ENCODE peak calls at places on chromosome 22, in nine cellular contexts. P, S, Z, F, L, U, K, O and I are unnamed samples.
A peak's percentile ranks its signal among the peaks of the same experiment; 100 is the strongest.

GRCh38 chr22:31956360-31956759 is 12.0 kb downstream of the YWHAH start:
- DNase-seq in P (no peak), S (no peak), Z (no peak), F (peak; percentile 29), L (no peak), U (no peak), K (no peak), O (no peak), I (no peak)

GRCh38 chr22:47850644-47851151 is 1088.2 kb downstream of the TBC1D22A start:
- DNase-seq in P (peak; percentile 17), S (no peak), Z (no peak), F (no peak), L (no peak), U (no peak), K (peak; percentile 58), O (no peak), I (no peak)

GRCh38 chr22:26568207-26568706 is 21.7 kb downstream of the TPST2 start:
- DNase-seq in P (peak; percentile 49), S (no peak), Z (no peak), F (no peak), L (no peak), U (no peak), K (no peak), O (peak; percentile 12), I (no peak)

GRCh38 chr22:37094239-37094638 is 15.3 kb downstream of the TMPRSS6 start:
- DNase-seq in P (no peak), S (no peak), Z (no peak), F (no peak), L (no peak), U (no peak), K (no peak), O (no peak), I (no peak)

GRCh38 chr22:45504703-45505341 is 2.1 kb downstream of the FBLN1 start:
- DNase-seq in P (peak; percentile 83), S (no peak), Z (no peak), F (no peak), L (no peak), U (no peak), K (peak; percentile 57), O (peak; percentile 37), I (no peak)

GRCh38 chr22:37212174-37212906 is at the start of gene SSTR3:
- DNase-seq in P (peak; percentile 32), S (no peak), Z (no peak), F (peak; percentile 61), L (no peak), U (no peak), K (peak; percentile 73), O (no peak), I (peak; percentile 56)

GRCh38 chr22:40855960-40856512 is 403 bp downstream of the ST13 start:
- DNase-seq in P (peak; percentile 53), S (no peak), Z (peak; percentile 43), F (peak; percentile 90), L (peak; percentile 56), U (peak; percentile 41), K (no peak), O (peak; percentile 18), I (no peak)

GRCh38 chr22:19958083-19959042 is 16.7 kb upstream of the TXNRD2 start:
- DNase-seq in P (no peak), S (no peak), Z (no peak), F (peak; percentile 47), L (no peak), U (no peak), K (no peak), O (peak; percentile 73), I (no peak)

GRCh38 chr22:41216984-41217383 is 11.9 kb downstream of the L3MBTL2 start:
- DNase-seq in P (no peak), S (no peak), Z (no peak), F (no peak), L (no peak), U (no peak), K (peak; percentile 65), O (peak; percentile 72), I (no peak)

GRCh38 chr22:21992593-21993237 is 10.1 kb upstream of the TOP3B start:
- DNase-seq in P (no peak), S (no peak), Z (no peak), F (no peak), L (no peak), U (no peak), K (no peak), O (no peak), I (no peak)

GRCh38 chr22:18078329-18079041 is 695 bp downstream of the PEX26 start:
- DNase-seq in P (no peak), S (no peak), Z (no peak), F (peak; percentile 92), L (peak; percentile 60), U (peak; percentile 53), K (peak; percentile 53), O (peak; percentile 19), I (no peak)

GRCh38 chr22:24137595-24137994 is 43.7 kb upstream of the SUSD2 start:
- DNase-seq in P (no peak), S (peak; percentile 84), Z (no peak), F (no peak), L (no peak), U (no peak), K (no peak), O (peak; percentile 86), I (peak; percentile 70)

GRCh38 chr22:34975721-34976120 is 90.2 kb upstream of the ISX start:
- DNase-seq in P (no peak), S (no peak), Z (no peak), F (no peak), L (peak; percentile 13), U (no peak), K (no peak), O (no peak), I (no peak)

GRCh38 chr22:40004836-40005235 is 10.1 kb downstream of the FAM83F start:
- DNase-seq in P (no peak), S (no peak), Z (no peak), F (no peak), L (no peak), U (no peak), K (no peak), O (no peak), I (no peak)

GRCh38 chr22:35506259-35506570 is 34.4 kb upstream of the RASD2 start:
- DNase-seq in P (no peak), S (no peak), Z (no peak), F (no peak), L (no peak), U (no peak), K (no peak), O (peak; percentile 62), I (no peak)

GRCh38 chr22:22879675-22880029 is 8.0 kb upstream of the IGLL5 start:
- DNase-seq in P (no peak), S (no peak), Z (no peak), F (no peak), L (no peak), U (no peak), K (no peak), O (no peak), I (no peak)

GRCh38 chr22:44666207-44666585 is 35.8 kb upstream of the PRR5 start:
- DNase-seq in P (no peak), S (no peak), Z (no peak), F (no peak), L (no peak), U (no peak), K (no peak), O (no peak), I (no peak)

GRCh38 chr22:17578129-17578754 is 14.9 kb downstream of the SLC25A18 start:
- DNase-seq in P (no peak), S (peak; percentile 40), Z (peak; percentile 85), F (no peak), L (no peak), U (no peak), K (no peak), O (peak; percentile 36), I (no peak)

GRCh38 chr22:25903294-25903693 is 161.3 kb downstream of the MYO18B start:
- DNase-seq in P (peak; percentile 15), S (no peak), Z (no peak), F (no peak), L (peak; percentile 24), U (no peak), K (no peak), O (no peak), I (no peak)

GRCh38 chr22:29470159-29470855 is 9.7 kb upstream of the NEFH start:
- DNase-seq in P (peak; percentile 84), S (no peak), Z (no peak), F (peak; percentile 88), L (peak; percentile 58), U (peak; percentile 86), K (peak; percentile 37), O (peak; percentile 24), I (peak; percentile 29)

GRCh38 chr22:35183917-35184316 is 73.4 kb upstream of the HMGXB4 start:
- DNase-seq in P (no peak), S (no peak), Z (no peak), F (no peak), L (no peak), U (no peak), K (no peak), O (no peak), I (no peak)

GRCh38 chr22:37848587-37849088 is 581 bp upstream of the EIF3L start:
- DNase-seq in P (no peak), S (no peak), Z (no peak), F (no peak), L (peak; percentile 34), U (peak; percentile 53), K (no peak), O (peak; percentile 16), I (no peak)

GRCh38 chr22:42902875-42903510 is 45.9 kb upstream of the ARFGAP3 start:
- DNase-seq in P (no peak), S (peak; percentile 53), Z (no peak), F (no peak), L (no peak), U (no peak), K (peak; percentile 63), O (peak; percentile 87), I (peak; percentile 31)